ENCODE peak calls at places on chromosomes 5 and 9, in five cellular contexts. M is heart left ventricle, T is breast epithelium, Z is pancreas, X is A549. W is an unnamed sample.

GRCh38 chr9:35669331-35670145 is 4.2 kb upstream of the CA9 start:
- DNase-seq in M (no peak), T (no peak), Z (peak; percentile 88), X (peak; percentile 85), W (no peak)

GRCh38 chr5:7717691-7718090 is 133.2 kb downstream of the CFAP90 start:
- DNase-seq in M (no peak), T (no peak), Z (no peak), X (no peak), W (no peak)

GRCh38 chr5:59648949-59649921 is 244.3 kb downstream of the PDE4D start:
- DNase-seq in M (no peak), T (no peak), Z (no peak), X (no peak), W (no peak)

GRCh38 chr9:21989440-21990189 is 4.6 kb downstream of the CDKN2A start:
- DNase-seq in M (no peak), T (no peak), Z (no peak), X (no peak), W (no peak)

GRCh38 chr9:118595719-118596305 is 773.4 kb downstream of the BRINP1 start:
- DNase-seq in M (peak; percentile 8), T (no peak), Z (peak; percentile 21), X (peak; percentile 65), W (no peak)

GRCh38 chr9:26462213-26462612 is 430.4 kb downstream of the CAAP1 start:
- DNase-seq in M (no peak), T (no peak), Z (no peak), X (no peak), W (no peak)

GRCh38 chr5:73853091-73853490 is 227.1 kb downstream of the ARHGEF28 start:
- DNase-seq in M (no peak), T (no peak), Z (no peak), X (peak; percentile 30), W (no peak)

GRCh38 chr5:154466671-154467070 is 11.4 kb downstream of the HAND1 start:
- DNase-seq in M (no peak), T (no peak), Z (no peak), X (no peak), W (no peak)

GRCh38 chr5:140767444-140767843 is 18.5 kb upstream of the PCDHA1 start:
- DNase-seq in M (no peak), T (no peak), Z (no peak), X (no peak), W (no peak)
- H3K9me3 ChIP-seq in M (peaks cover 100% of the 10 kb centered on the region), T (peaks cover 99% of the 10 kb centered on the region), Z (no peaks in the 10 kb centered on the region), X (peaks cover 79% of the 10 kb centered on the region), W (peaks cover 74% of the 10 kb centered on the region)

GRCh38 chr9:14769235-14769580 is 46.7 kb upstream of the CER1 start:
- DNase-seq in M (no peak), T (no peak), Z (no peak), X (peak; percentile 57), W (no peak)
- TF ChIP-seq CTCF in M (no peak), T (no peak), Z (no peak), X (no peak), W (no peak)

GRCh38 chr9:113930384-113930783 is 54.3 kb downstream of the ZNF618 start:
- DNase-seq in M (no peak), T (no peak), Z (no peak), X (no peak), W (no peak)
- H3K9me3 ChIP-seq in M (peaks cover 25% of the 10 kb centered on the region), T (peaks cover 12% of the 10 kb centered on the region), Z (no peaks in the 10 kb centered on the region), X (peaks cover 32% of the 10 kb centered on the region), W (no peaks in the 10 kb centered on the region)

GRCh38 chr5:111469905-111470304 is 42.4 kb downstream of the STARD4 start:
- DNase-seq in M (no peak), T (no peak), Z (no peak), X (no peak), W (no peak)
- TF ChIP-seq CTCF in M (no peak), T (no peak), Z (no peak), X (no peak), W (no peak)

DNA sequence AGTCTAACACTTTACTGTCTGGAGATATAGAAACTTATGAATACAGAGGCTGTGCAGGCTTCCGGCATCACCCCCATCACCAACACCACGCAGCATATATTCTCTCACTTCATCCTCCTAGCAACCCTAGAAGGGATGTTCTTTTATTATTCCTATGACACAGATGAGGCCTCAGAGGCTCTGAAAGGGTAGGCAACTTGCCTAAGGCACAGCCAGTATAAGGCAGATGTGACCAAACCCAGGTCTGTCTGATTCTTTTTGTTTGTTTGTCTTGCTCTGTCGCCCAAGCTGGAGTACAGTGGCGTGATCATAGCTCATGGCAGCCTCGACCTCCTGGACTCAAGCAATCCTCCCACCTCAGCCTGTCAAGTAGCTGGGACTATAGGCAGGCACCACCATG is 22.8 kb upstream of the CORO2A start:
- DNase-seq in M (no peak), T (no peak), Z (no peak), X (no peak), W (no peak)
- H3K9me3 ChIP-seq in M (no peaks in the 10 kb centered on the region), T (no peaks in the 10 kb centered on the region), Z (no peaks in the 10 kb centered on the region), X (no peaks in the 10 kb centered on the region), W (no peaks in the 10 kb centered on the region)

W was measured in esophagus squamous epithelium.